ENCODE peak calls at places on chromosomes 7 and 10, in six cellular contexts. N, R, G, P, W and B are unnamed samples.

GRCh38 chr7:44716205-44716604 is 32.4 kb upstream of the ZMIZ2 start:
- DNase-seq in N (no peak), R (no peak), G (no peak), P (no peak), W (no peak), B (no peak)

GRCh38 chr10:33229944-33230267 is 104.6 kb downstream of the NRP1 start:
- DNase-seq in N (no peak), R (no peak), G (no peak), P (no peak), W (no peak), B (no peak)

GRCh38 chr10:70931168-70931805 is 42.9 kb upstream of the PCBD1 start:
- DNase-seq in N (no peak), R (no peak), G (no peak), P (no peak), W (no peak), B (no peak)

GRCh38 chr7:131502810-131503545 is 53.5 kb downstream of the PODXL start:
- DNase-seq in N (no peak), R (no peak), G (no peak), P (no peak), W (peak; percentile 75), B (peak; percentile 71)

GRCh38 chr10:31677198-31678138 is 251.2 kb downstream of the ARHGAP12 start:
- DNase-seq in N (peak; percentile 73), R (no peak), G (no peak), P (no peak), W (no peak), B (no peak)

GRCh38 chr10:59362184-59362966 is at the start of gene FAM13C:
- DNase-seq in N (peak; percentile 84), R (peak; percentile 22), G (peak; percentile 77), P (peak; percentile 68), W (peak; percentile 83), B (peak; percentile 82)

GRCh38 chr10:50990568-50991495 is 83.5 kb upstream of the PRKG1 start:
- DNase-seq in N (peak; percentile 63), R (no peak), G (peak; percentile 65), P (peak; percentile 61), W (peak; percentile 72), B (peak; percentile 61)

GRCh38 chr10:133013478-133013877 is 71.1 kb upstream of the CFAP46 start:
- DNase-seq in N (no peak), R (no peak), G (no peak), P (peak; percentile 65), W (no peak), B (no peak)

GRCh38 chr7:159071260-159071659 is 73.4 kb downstream of the VIPR2 start:
- DNase-seq in N (no peak), R (no peak), G (no peak), P (no peak), W (no peak), B (no peak)

GRCh38 chr10:43407148-43407575 is 1.8 kb downstream of the HNRNPF start:
- DNase-seq in N (no peak), R (peak; percentile 31), G (peak; percentile 82), P (peak; percentile 73), W (peak; percentile 72), B (peak; percentile 82)

GRCh38 chr10:87623191-87623590 is 36.5 kb upstream of the PAPSS2 start:
- DNase-seq in N (no peak), R (no peak), G (no peak), P (no peak), W (no peak), B (no peak)

GRCh38 chr10:47349941-47350371 is 1.8 kb downstream of the RBP3 start:
- DNase-seq in N (no peak), R (no peak), G (peak; percentile 53), P (no peak), W (no peak), B (no peak)

GRCh38 chr10:99658622-99659030 is 683 bp upstream of the ENTPD7 start:
- DNase-seq in N (peak; percentile 50), R (peak; percentile 50), G (peak; percentile 65), P (peak; percentile 68), W (peak; percentile 31), B (peak; percentile 16)

GRCh38 chr10:100776671-100777070 is 31.3 kb downstream of the PAX2 start:
- DNase-seq in N (no peak), R (no peak), G (no peak), P (no peak), W (no peak), B (no peak)

GRCh38 chr7:47792521-47793121 is 155.6 kb downstream of the PKD1L1 start:
- DNase-seq in N (no peak), R (peak; percentile 62), G (no peak), P (no peak), W (no peak), B (no peak)

GRCh38 chr10:117374506-117375359 is 507 bp downstream of the PDZD8 start:
- DNase-seq in N (peak; percentile 72), R (peak; percentile 33), G (peak; percentile 79), P (peak; percentile 39), W (peak; percentile 54), B (no peak)

GRCh38 chr7:117665393-117665792 is 185.6 kb downstream of the CFTR start:
- DNase-seq in N (no peak), R (no peak), G (no peak), P (no peak), W (no peak), B (no peak)

GRCh38 chr7:475951-476441 is 43.6 kb downstream of the PDGFA start:
- DNase-seq in N (no peak), R (no peak), G (peak; percentile 43), P (no peak), W (no peak), B (no peak)

GRCh38 chr7:27169658-27170493 is 4.2 kb downstream of the HOXA10 start:
- DNase-seq in N (no peak), R (peak; percentile 30), G (peak; percentile 68), P (peak; percentile 28), W (no peak), B (peak; percentile 36)

GRCh38 chr10:28054211-28054888 is 55.5 kb upstream of the ODAD2 start:
- DNase-seq in N (no peak), R (no peak), G (no peak), P (no peak), W (no peak), B (no peak)

GRCh38 chr10:73814896-73815718 is 3.7 kb upstream of the NDST2 start:
- DNase-seq in N (peak; percentile 58), R (peak; percentile 62), G (no peak), P (no peak), W (peak; percentile 70), B (no peak)

GRCh38 chr7:93707249-93707648 is 132.7 kb upstream of the CALCR start:
- DNase-seq in N (no peak), R (no peak), G (no peak), P (no peak), W (no peak), B (no peak)

GRCh38 chr7:76069238-76069638 is 21.3 kb downstream of the MDH2 start:
- DNase-seq in N (no peak), R (peak; percentile 94), G (peak; percentile 80), P (peak; percentile 59), W (peak; percentile 46), B (peak; percentile 32)

GRCh38 chr10:86758231-86759072 is 2.0 kb downstream of the BMPR1A start:
- DNase-seq in N (no peak), R (peak; percentile 16), G (no peak), P (no peak), W (no peak), B (no peak)

GRCh38 chr7:157509226-157509625 is 172.4 kb downstream of the DNAJB6 start:
- DNase-seq in N (no peak), R (no peak), G (no peak), P (no peak), W (no peak), B (no peak)

GRCh38 chr7:23357190-23358093 is 58.3 kb downstream of the MALSU1 start:
- DNase-seq in N (no peak), R (peak; percentile 86), G (no peak), P (no peak), W (no peak), B (no peak)

GRCh38 chr7:95473276-95473985 is 12.3 kb upstream of the ASB4 start:
- DNase-seq in N (no peak), R (no peak), G (no peak), P (no peak), W (no peak), B (no peak)
- H3K4me1 ChIP-seq in N (no peaks in the 10 kb centered on the region), R (peaks cover 64% of the 10 kb centered on the region), G (peaks cover 9% of the 10 kb centered on the region), P (no peaks in the 10 kb centered on the region), W (no peaks in the 10 kb centered on the region), B (peaks cover 7% of the 10 kb centered on the region)

GRCh38 chr7:73742338-73742752 is 3.7 kb upstream of the ABHD11 start:
- DNase-seq in N (peak; percentile 74), R (no peak), G (no peak), P (no peak), W (no peak), B (peak; percentile 17)

GRCh38 chr7:73742753-73743641 is 4.4 kb upstream of the ABHD11 start:
- DNase-seq in N (peak; percentile 98), R (peak; percentile 61), G (peak; percentile 86), P (peak; percentile 97), W (peak; percentile 44), B (peak; percentile 48)

GRCh38 chr7:73740212-73740611 is 1.6 kb upstream of the ABHD11 start:
- DNase-seq in N (no peak), R (no peak), G (no peak), P (no peak), W (no peak), B (no peak)

GRCh38 chr7:73740771-73741170 is 2.2 kb upstream of the ABHD11 start:
- DNase-seq in N (no peak), R (no peak), G (no peak), P (no peak), W (no peak), B (no peak)

GRCh38 chr7:73741600-73741999 is 3.0 kb upstream of the ABHD11 start:
- DNase-seq in N (peak; percentile 59), R (no peak), G (no peak), P (no peak), W (no peak), B (no peak)
- H3K4me3 ChIP-seq in N (no peak overlapping the region), R (no peak overlapping the region), G (no peak overlapping the region), P (no peak overlapping the region), W (no peak overlapping the region), B (no peak overlapping the region)

GRCh38 chr10:36375107-36375506 is 733.0 kb upstream of the FZD8 start:
- DNase-seq in N (no peak), R (no peak), G (no peak), P (no peak), W (no peak), B (no peak)

GRCh38 chr10:36373424-36374096 is 731.5 kb upstream of the FZD8 start:
- DNase-seq in N (no peak), R (no peak), G (no peak), P (no peak), W (peak; percentile 10), B (no peak)
- TF ChIP-seq EP300 in N (no peak), R (no peak), G (no peak), P (no peak), W (no peak), B (no peak)

GRCh38 chr10:80184291-80184690 is 21.0 kb downstream of the ANXA11 start:
- DNase-seq in N (no peak), R (no peak), G (no peak), P (no peak), W (no peak), B (no peak)

GRCh38 chr10:80187465-80188409 is 17.6 kb downstream of the ANXA11 start:
- DNase-seq in N (no peak), R (no peak), G (no peak), P (peak; percentile 83), W (no peak), B (no peak)

GRCh38 chr10:80187060-80187459 is 18.3 kb downstream of the ANXA11 start:
- DNase-seq in N (no peak), R (no peak), G (no peak), P (no peak), W (no peak), B (no peak)

GRCh38 chr10:80186364-80187012 is 18.8 kb downstream of the ANXA11 start:
- DNase-seq in N (no peak), R (no peak), G (no peak), P (no peak), W (no peak), B (peak; percentile 36)

GRCh38 chr10:80185522-80186299 is 19.6 kb downstream of the ANXA11 start:
- DNase-seq in N (no peak), R (no peak), G (no peak), P (no peak), W (no peak), B (no peak)
- H3K4me1 ChIP-seq in N (peaks cover 4% of the 10 kb centered on the region), R (peaks cover 7% of the 10 kb centered on the region), G (peaks cover 47% of the 10 kb centered on the region), P (peaks cover 54% of the 10 kb centered on the region), W (no peaks in the 10 kb centered on the region), B (peaks cover 19% of the 10 kb centered on the region)